ENCODE peak calls at places on chromosomes 5 and 9, in ten cellular contexts. One of them, this sample, is unnamed.

GRCh38 chr5:126801992-126802294 is 25.0 kb downstream of the LMNB1 start:
- DNase-seq in anterior cingulate cortex: no peak
- DNase-seq in ELR: peak
- DNase-seq in activated T-cell treated with anti-CD3 and anti-CD28 coated beads, Interleukin-2, amount 50 U/mL, for 72 hours: no peak
- DNase-seq in NCI-H2081: no peak
- DNase-seq in heart right ventricle: no peak
- DNase-seq in activated CD8-positive, alpha-beta memory T cell treated with anti-CD3 and anti-CD28 coated beads, Interleukin-2, amount 50 U/mL, for 48 hours: no peak
- DNase-seq in B cell: peak
- DNase-seq in HS-5: no peak
- DNase-seq in NCI-H226: no peak
- DNase-seq in this sample: no peak

GRCh38 chr9:136484153-136485048 is 1.6 kb upstream of the SEC16A start:
- DNase-seq in activated CD8-positive, alpha-beta memory T cell treated with anti-CD3 and anti-CD28 coated beads, Interleukin-2, amount 50 U/mL, for 48 hours: peak
- DNase-seq in anterior cingulate cortex: no peak
- DNase-seq in NCI-H2081: no peak
- DNase-seq in B cell: peak
- DNase-seq in activated T-cell treated with anti-CD3 and anti-CD28 coated beads, Interleukin-2, amount 50 U/mL, for 72 hours: peak
- DNase-seq in ELR: peak
- DNase-seq in HS-5: no peak
- DNase-seq in heart right ventricle: peak
- DNase-seq in NCI-H226: no peak
- DNase-seq in this sample: peak

GRCh38 chr9:1941989-1942388 is 73.2 kb upstream of the SMARCA2 start:
- DNase-seq in NCI-H226: no peak
- DNase-seq in activated CD8-positive, alpha-beta memory T cell treated with anti-CD3 and anti-CD28 coated beads, Interleukin-2, amount 50 U/mL, for 48 hours: no peak
- DNase-seq in ELR: no peak
- DNase-seq in HS-5: no peak
- DNase-seq in activated T-cell treated with anti-CD3 and anti-CD28 coated beads, Interleukin-2, amount 50 U/mL, for 72 hours: no peak
- DNase-seq in heart right ventricle: no peak
- DNase-seq in NCI-H2081: no peak
- DNase-seq in B cell: no peak
- DNase-seq in anterior cingulate cortex: no peak
- DNase-seq in this sample: no peak

GRCh38 chr9:78900500-78900899 is 603.6 kb downstream of the PSAT1 start:
- DNase-seq in heart right ventricle: no peak
- DNase-seq in activated CD8-positive, alpha-beta memory T cell treated with anti-CD3 and anti-CD28 coated beads, Interleukin-2, amount 50 U/mL, for 48 hours: no peak
- DNase-seq in B cell: no peak
- DNase-seq in ELR: peak
- DNase-seq in NCI-H2081: no peak
- DNase-seq in anterior cingulate cortex: no peak
- DNase-seq in activated T-cell treated with anti-CD3 and anti-CD28 coated beads, Interleukin-2, amount 50 U/mL, for 72 hours: no peak
- DNase-seq in NCI-H226: no peak
- DNase-seq in HS-5: no peak
- DNase-seq in this sample: no peak

GRCh38 chr5:111016801-111017200 is 54.7 kb upstream of the TSLP start:
- DNase-seq in B cell: no peak
- DNase-seq in NCI-H226: peak
- DNase-seq in anterior cingulate cortex: no peak
- DNase-seq in ELR: peak
- DNase-seq in activated CD8-positive, alpha-beta memory T cell treated with anti-CD3 and anti-CD28 coated beads, Interleukin-2, amount 50 U/mL, for 48 hours: no peak
- DNase-seq in heart right ventricle: no peak
- DNase-seq in HS-5: no peak
- DNase-seq in NCI-H2081: no peak
- DNase-seq in activated T-cell treated with anti-CD3 and anti-CD28 coated beads, Interleukin-2, amount 50 U/mL, for 72 hours: no peak
- DNase-seq in this sample: no peak

GRCh38 chr5:5883562-5883961 is 461.1 kb downstream of the ICE1 start:
- DNase-seq in HS-5: no peak
- DNase-seq in activated T-cell treated with anti-CD3 and anti-CD28 coated beads, Interleukin-2, amount 50 U/mL, for 72 hours: no peak
- DNase-seq in NCI-H2081: no peak
- DNase-seq in B cell: no peak
- DNase-seq in anterior cingulate cortex: no peak
- DNase-seq in heart right ventricle: no peak
- DNase-seq in activated CD8-positive, alpha-beta memory T cell treated with anti-CD3 and anti-CD28 coated beads, Interleukin-2, amount 50 U/mL, for 48 hours: no peak
- DNase-seq in NCI-H226: no peak
- DNase-seq in ELR: no peak
- DNase-seq in this sample: no peak

GRCh38 chr5:131005963-131006684 is 158.9 kb downstream of the HINT1 start:
- DNase-seq in NCI-H226: no peak
- DNase-seq in anterior cingulate cortex: no peak
- DNase-seq in activated CD8-positive, alpha-beta memory T cell treated with anti-CD3 and anti-CD28 coated beads, Interleukin-2, amount 50 U/mL, for 48 hours: no peak
- DNase-seq in activated T-cell treated with anti-CD3 and anti-CD28 coated beads, Interleukin-2, amount 50 U/mL, for 72 hours: no peak
- DNase-seq in NCI-H2081: no peak
- DNase-seq in ELR: no peak
- DNase-seq in HS-5: no peak
- DNase-seq in B cell: no peak
- DNase-seq in heart right ventricle: no peak
- DNase-seq in this sample: peak

GRCh38 chr9:72309366-72310133 is 55.5 kb downstream of the ZFAND5 start:
- DNase-seq in ELR: no peak
- DNase-seq in HS-5: no peak
- DNase-seq in NCI-H226: no peak
- DNase-seq in activated CD8-positive, alpha-beta memory T cell treated with anti-CD3 and anti-CD28 coated beads, Interleukin-2, amount 50 U/mL, for 48 hours: no peak
- DNase-seq in heart right ventricle: no peak
- DNase-seq in B cell: no peak
- DNase-seq in NCI-H2081: no peak
- DNase-seq in activated T-cell treated with anti-CD3 and anti-CD28 coated beads, Interleukin-2, amount 50 U/mL, for 72 hours: no peak
- DNase-seq in anterior cingulate cortex: no peak
- DNase-seq in this sample: no peak

GRCh38 chr9:128457207-128457606 is 1.4 kb downstream of the ODF2 start:
- DNase-seq in B cell: no peak
- DNase-seq in activated CD8-positive, alpha-beta memory T cell treated with anti-CD3 and anti-CD28 coated beads, Interleukin-2, amount 50 U/mL, for 48 hours: no peak
- DNase-seq in ELR: no peak
- DNase-seq in activated T-cell treated with anti-CD3 and anti-CD28 coated beads, Interleukin-2, amount 50 U/mL, for 72 hours: peak
- DNase-seq in HS-5: no peak
- DNase-seq in NCI-H226: no peak
- DNase-seq in heart right ventricle: no peak
- DNase-seq in anterior cingulate cortex: no peak
- DNase-seq in NCI-H2081: no peak
- DNase-seq in this sample: no peak